ENCODE peak calls at places on chromosome 18, in four cellular contexts. One of them, this sample, is unnamed.

GRCh38 chr18:42635378-42636048 is 480.0 kb downstream of the RIT2 start:
- DNase-seq in GM12864: no peak
- DNase-seq in transverse colon: no peak
- DNase-seq in IMR-90: no peak
- DNase-seq in this sample: no peak

GRCh38 chr18:39168723-39169122 is 1603.1 kb upstream of the CELF4 start:
- DNase-seq in GM12864: no peak
- DNase-seq in transverse colon: no peak
- DNase-seq in IMR-90: no peak
- DNase-seq in this sample: no peak

GRCh38 chr18:34084635-34085034 is 140.1 kb downstream of the NOL4 start:
- DNase-seq in transverse colon: no peak
- DNase-seq in GM12864: no peak
- DNase-seq in IMR-90: no peak
- DNase-seq in this sample: no peak

GRCh38 chr18:34956663-34957062 is 84.5 kb upstream of the MAPRE2 start:
- DNase-seq in IMR-90: peak
- DNase-seq in GM12864: no peak
- DNase-seq in transverse colon: no peak
- DNase-seq in this sample: no peak

GRCh38 chr18:26734760-26735159 is 130.7 kb downstream of the AQP4 start:
- DNase-seq in GM12864: no peak
- DNase-seq in transverse colon: no peak
- DNase-seq in IMR-90: no peak
- DNase-seq in this sample: no peak

GRCh38 chr18:21402272-21402671 is 160.2 kb downstream of the GREB1L start:
- DNase-seq in transverse colon: no peak
- DNase-seq in GM12864: no peak
- DNase-seq in IMR-90: no peak
- DNase-seq in this sample: no peak

GRCh38 chr18:26940744-26941398 is 75.4 kb upstream of the AQP4 start:
- DNase-seq in transverse colon: no peak
- DNase-seq in IMR-90: no peak
- DNase-seq in GM12864: no peak
- DNase-seq in this sample: no peak

GRCh38 chr18:29501952-29502351 is 1325.0 kb upstream of the CDH2 start:
- DNase-seq in GM12864: no peak
- DNase-seq in transverse colon: no peak
- DNase-seq in IMR-90: peak
- DNase-seq in this sample: no peak

GRCh38 chr18:12031181-12031580 is 49.9 kb downstream of the IMPA2 start:
- DNase-seq in GM12864: no peak
- DNase-seq in transverse colon: no peak
- DNase-seq in IMR-90: no peak
- DNase-seq in this sample: no peak

DNA sequence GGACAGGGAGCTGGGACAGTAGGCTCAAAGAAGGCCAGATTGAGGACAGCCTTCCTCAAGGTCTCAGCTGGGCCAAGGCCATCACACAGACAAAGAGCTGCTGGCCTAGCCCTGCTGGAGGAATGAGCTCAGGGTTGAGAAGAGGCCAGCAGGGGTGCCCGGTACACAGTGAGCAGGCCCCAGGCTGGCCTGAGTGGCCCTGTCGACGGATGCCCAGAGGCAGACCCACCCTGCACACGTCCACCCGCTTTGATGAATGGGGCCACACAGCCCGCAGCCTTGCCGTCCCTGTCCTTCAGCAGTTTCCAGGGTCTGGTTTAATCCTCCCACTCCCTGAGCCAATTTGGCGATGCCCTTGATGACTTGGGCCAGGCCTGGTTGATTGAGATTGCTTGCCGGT is 141.5 kb downstream of the CTIF start:
- DNase-seq in transverse colon: no peak
- DNase-seq in IMR-90: no peak
- DNase-seq in GM12864: no peak
- DNase-seq in this sample: no peak
- TF ChIP-seq CTCF in transverse colon: no peak
- TF ChIP-seq CTCF in IMR-90: no peak
- TF ChIP-seq CTCF in GM12864: no peak
- TF ChIP-seq CTCF in this sample: no peak

GRCh38 chr18:77068890-77069312 is 63.7 kb downstream of the MBP start:
- DNase-seq in GM12864: no peak
- DNase-seq in transverse colon: no peak
- DNase-seq in IMR-90: peak
- DNase-seq in this sample: peak
- TF ChIP-seq CTCF in GM12864: no peak
- TF ChIP-seq CTCF in transverse colon: no peak
- TF ChIP-seq CTCF in IMR-90: no peak
- TF ChIP-seq CTCF in this sample: no peak

DNA sequence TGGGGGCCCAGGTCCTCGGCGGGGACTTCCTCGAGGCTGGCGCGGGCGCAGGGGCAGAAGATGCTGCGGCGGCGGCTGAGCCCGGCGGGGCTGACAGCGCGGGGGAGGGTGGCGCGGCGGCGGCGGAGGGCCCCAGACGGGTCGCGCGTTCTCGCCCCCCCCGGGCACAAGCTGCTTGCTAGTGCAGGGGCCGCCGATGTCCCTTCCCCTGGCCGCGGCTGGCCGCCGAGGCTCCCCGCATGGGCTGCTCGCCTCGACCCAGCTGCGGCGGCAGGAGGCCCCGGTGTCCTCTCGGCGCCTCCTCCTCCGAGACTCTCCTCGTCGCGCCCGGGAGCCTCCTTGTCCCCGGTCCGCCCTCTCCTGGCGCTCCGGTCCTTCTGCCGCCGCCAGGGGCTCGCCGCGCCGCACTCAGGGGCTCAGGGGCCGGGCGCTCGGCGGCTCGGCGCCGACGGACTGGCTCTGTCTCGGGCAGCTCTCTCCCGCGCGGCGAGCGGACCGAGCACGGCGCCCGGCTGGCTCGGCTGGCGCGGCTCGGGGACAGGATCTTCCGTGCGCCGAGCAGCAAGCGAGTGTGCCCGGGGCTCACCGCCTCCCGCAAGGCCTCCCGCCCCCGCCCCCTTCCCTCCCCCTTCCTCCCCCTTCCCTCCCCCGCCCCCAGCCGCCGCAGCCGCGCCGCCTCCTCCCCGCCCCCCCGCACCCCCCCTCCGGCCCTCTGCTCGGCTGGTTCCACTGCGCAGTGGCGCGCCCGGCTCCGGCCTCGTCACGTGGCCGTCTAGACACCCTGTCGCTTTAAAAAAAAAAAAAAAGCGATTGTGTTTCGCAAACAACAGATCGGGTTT is 902 bp upstream of the SMAD7 start:
- DNase-seq in GM12864: no peak
- DNase-seq in IMR-90: peak
- DNase-seq in transverse colon: peak
- DNase-seq in this sample: peak
- TF ChIP-seq CTCF in GM12864: no peak
- TF ChIP-seq CTCF in IMR-90: peak
- TF ChIP-seq CTCF in transverse colon: peak
- TF ChIP-seq CTCF in this sample: no peak

GRCh38 chr18:57559311-57559710 is 27.2 kb downstream of the FECH start:
- DNase-seq in GM12864: no peak
- DNase-seq in IMR-90: no peak
- DNase-seq in transverse colon: no peak
- DNase-seq in this sample: no peak
- TF ChIP-seq CTCF in GM12864: no peak
- TF ChIP-seq CTCF in IMR-90: no peak
- TF ChIP-seq CTCF in transverse colon: no peak
- TF ChIP-seq CTCF in this sample: no peak

DNA sequence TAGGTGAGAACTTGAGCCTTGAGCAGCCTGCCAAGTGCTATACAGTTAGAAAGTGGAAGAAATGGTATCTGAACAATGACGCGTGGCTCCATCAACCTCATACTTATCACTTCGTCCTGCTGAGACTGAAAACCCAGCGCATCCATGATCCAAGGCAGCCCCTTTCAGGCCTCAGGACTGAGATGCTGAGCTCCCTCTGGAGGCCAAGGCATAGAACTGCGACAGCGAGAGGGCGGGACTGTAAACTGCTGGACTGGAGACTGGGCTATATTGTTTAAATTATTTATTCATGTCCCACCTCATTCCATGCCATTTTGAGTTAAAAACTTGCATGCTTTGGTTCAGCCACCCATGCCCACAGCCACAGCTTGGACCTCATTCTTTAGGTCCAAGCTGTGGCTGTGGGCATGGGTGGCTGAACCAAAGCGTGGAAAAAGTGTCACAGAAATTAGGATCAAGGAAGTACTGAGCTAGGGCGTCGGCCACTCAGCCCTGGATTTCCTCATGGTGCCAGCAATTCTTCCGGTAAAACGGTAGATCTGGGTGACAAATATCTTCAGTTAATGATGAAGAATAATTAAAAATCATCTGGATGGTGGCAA is 195.5 kb downstream of the L3MBTL4 start:
- DNase-seq in GM12864: peak
- DNase-seq in transverse colon: no peak
- DNase-seq in IMR-90: peak
- DNase-seq in this sample: peak
- TF ChIP-seq CTCF in GM12864: peak
- TF ChIP-seq CTCF in transverse colon: peak
- TF ChIP-seq CTCF in IMR-90: peak
- TF ChIP-seq CTCF in this sample: no peak

DNA sequence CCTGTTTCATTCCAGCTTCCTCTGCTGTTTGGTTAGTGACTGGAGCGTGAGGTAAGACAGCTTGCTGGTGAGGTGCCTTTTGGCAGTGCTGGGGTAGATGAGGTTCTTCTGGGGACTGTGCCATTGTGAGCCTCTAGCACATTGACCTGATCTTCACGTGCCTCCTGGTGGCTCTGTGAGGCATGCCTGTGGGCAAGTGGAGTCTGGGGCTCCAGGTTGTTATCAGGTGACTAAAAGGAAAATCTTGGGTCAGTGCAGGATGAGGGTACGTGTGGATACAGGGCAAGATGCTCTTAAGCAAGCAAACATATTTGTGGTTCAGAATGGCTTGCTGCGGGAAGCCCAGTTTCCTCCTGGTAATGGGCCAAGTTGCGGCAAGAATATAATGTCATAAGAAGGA is 75.4 kb downstream of the FHOD3 start:
- DNase-seq in GM12864: no peak
- DNase-seq in IMR-90: peak
- DNase-seq in transverse colon: no peak
- DNase-seq in this sample: no peak
- TF ChIP-seq CTCF in GM12864: peak
- TF ChIP-seq CTCF in IMR-90: peak
- TF ChIP-seq CTCF in transverse colon: no peak
- TF ChIP-seq CTCF in this sample: no peak

This sample was measured in activated CD8-positive, alpha-beta T cell treated with anti-CD3 and anti-CD28 coated beads for 36 hours.